ENCODE peak calls at places on chromosomes 6 and 20, in six cellular contexts. G is endothelial cell; I is activated CD4-positive, alpha-beta T cell treated with anti-CD3 and anti-CD28 coated beads, Interleukin-2, amount 50 U/mL, for 48 hours; O is stimulated activated CD8-positive, alpha-beta memory T cell treated with anti-CD3 and anti-CD28 coated beads, Interleukin-15, amount 100 ng/mL, for 4 hours; U is GM18507; Z is GM03348. M is an unnamed sample.

GRCh38 chr20:3940905-3941304 is 51.7 kb downstream of the PANK2 start:
- DNase-seq in G (no peak), I (no peak), O (no peak), U (no peak), Z (no peak), M (no peak)

GRCh38 chr6:167125405-167125804 is 2.5 kb downstream of the CCR6 start:
- DNase-seq in G (no peak), I (no peak), O (no peak), U (no peak), Z (no peak), M (no peak)

GRCh38 chr6:157615411-157615763 is 207.7 kb upstream of the SNX9 start:
- DNase-seq in G (no peak), I (no peak), O (no peak), U (no peak), Z (no peak), M (no peak)

GRCh38 chr6:140480852-140481251 is 1106.4 kb upstream of the CITED2 start:
- DNase-seq in G (no peak), I (no peak), O (no peak), U (no peak), Z (peak), M (no peak)

GRCh38 chr6:170512249-170512648 is 40.9 kb downstream of the PSMB1 start:
- DNase-seq in G (no peak), I (no peak), O (no peak), U (no peak), Z (no peak), M (no peak)

GRCh38 chr6:158286413-158286812 is 25.9 kb upstream of the TULP4 start:
- DNase-seq in G (no peak), I (no peak), O (no peak), U (no peak), Z (peak), M (no peak)

GRCh38 chr6:167056370-167056769 is 57.2 kb downstream of the CEP43 start:
- DNase-seq in G (no peak), I (no peak), O (no peak), U (peak), Z (no peak), M (no peak)

GRCh38 chr20:40682104-40683045 is 6.7 kb downstream of the MAFB start:
- DNase-seq in G (no peak), I (no peak), O (no peak), U (no peak), Z (peak), M (no peak)

GRCh38 chr6:137471951-137472350 is 22.2 kb downstream of the OLIG3 start:
- DNase-seq in G (no peak), I (no peak), O (no peak), U (no peak), Z (no peak), M (no peak)

GRCh38 chr6:96150431-96150830 is 134.7 kb downstream of the FUT9 start:
- DNase-seq in G (no peak), I (no peak), O (no peak), U (no peak), Z (no peak), M (no peak)

GRCh38 chr6:133447924-133448323 is 206.8 kb downstream of the EYA4 start:
- DNase-seq in G (no peak), I (no peak), O (no peak), U (no peak), Z (no peak), M (no peak)

GRCh38 chr20:2508631-2509467 is at the start of gene ZNF343:
- DNase-seq in G (peak), I (peak), O (peak), U (peak), Z (peak), M (peak)

GRCh38 chr20:48905322-48905647 is 16.2 kb upstream of the ARFGEF2 start:
- DNase-seq in G (no peak), I (no peak), O (no peak), U (no peak), Z (no peak), M (no peak)

GRCh38 chr6:4256969-4257368 is 121.6 kb upstream of the ECI2 start:
- DNase-seq in G (no peak), I (no peak), O (no peak), U (no peak), Z (peak), M (no peak)

GRCh38 chr6:42512498-42513042 is 51.3 kb upstream of the UBR2 start:
- DNase-seq in G (no peak), I (no peak), O (no peak), U (no peak), Z (no peak), M (no peak)

GRCh38 chr6:165661416-165662001 is 1.5 kb downstream of the PDE10A start:
- DNase-seq in G (peak), I (no peak), O (no peak), U (no peak), Z (peak), M (no peak)

GRCh38 chr6:72287801-72288200 is 334.1 kb upstream of the KCNQ5 start:
- DNase-seq in G (no peak), I (no peak), O (no peak), U (no peak), Z (no peak), M (no peak)

GRCh38 chr6:39301606-39302005 is 12.6 kb downstream of the KCNK17 start:
- DNase-seq in G (peak), I (no peak), O (no peak), U (no peak), Z (peak), M (no peak)

GRCh38 chr6:146741609-146742008 is 142.8 kb downstream of the ADGB start:
- DNase-seq in G (no peak), I (no peak), O (no peak), U (no peak), Z (no peak), M (no peak)

GRCh38 chr6:136011475-136011874 is 160.0 kb downstream of the PDE7B start:
- DNase-seq in G (no peak), I (no peak), O (no peak), U (no peak), Z (peak), M (no peak)

GRCh38 chr6:170178561-170179477 is 112.1 kb downstream of the DLL1 start:
- DNase-seq in G (no peak), I (no peak), O (no peak), U (no peak), Z (peak), M (no peak)

GRCh38 chr6:63882208-63882607 is 246.6 kb downstream of the PHF3 start:
- DNase-seq in G (no peak), I (no peak), O (no peak), U (no peak), Z (peak), M (no peak)

GRCh38 chr6:40350193-40350941 is 236.8 kb downstream of the LRFN2 start:
- DNase-seq in G (no peak), I (no peak), O (no peak), U (no peak), Z (peak), M (no peak)

GRCh38 chr20:24987873-24988835 is 4.4 kb downstream of the APMAP start:
- DNase-seq in G (no peak), I (no peak), O (no peak), U (no peak), Z (no peak), M (peak)

GRCh38 chr6:76697585-76697984 is 625.1 kb upstream of the IMPG1 start:
- DNase-seq in G (no peak), I (no peak), O (no peak), U (no peak), Z (no peak), M (no peak)

GRCh38 chr6:138824482-138825134 is 28.7 kb downstream of the ECT2L start:
- DNase-seq in G (no peak), I (peak), O (no peak), U (no peak), Z (no peak), M (no peak)

GRCh38 chr20:9488063-9488462 is 26.3 kb upstream of the LAMP5 start:
- DNase-seq in G (no peak), I (no peak), O (no peak), U (no peak), Z (no peak), M (no peak)

GRCh38 chr6:157075549-157076426 is 247.5 kb downstream of the TMEM242 start:
- DNase-seq in G (no peak), I (peak), O (no peak), U (no peak), Z (no peak), M (no peak)

GRCh38 chr6:74912234-74912633 is 293.6 kb downstream of the COL12A1 start:
- DNase-seq in G (no peak), I (no peak), O (no peak), U (no peak), Z (no peak), M (no peak)

GRCh38 chr6:169839493-169839892 is 88.1 kb downstream of the ERMARD start:
- DNase-seq in G (peak), I (no peak), O (no peak), U (no peak), Z (no peak), M (no peak)

GRCh38 chr6:53983301-53983700 is 127.9 kb upstream of the MLIP start:
- DNase-seq in G (no peak), I (no peak), O (no peak), U (no peak), Z (no peak), M (no peak)

GRCh38 chr20:10556519-10557083 is 117.2 kb downstream of the JAG1 start:
- DNase-seq in G (no peak), I (no peak), O (no peak), U (no peak), Z (no peak), M (no peak)

GRCh38 chr6:37222992-37223391 is 34.6 kb upstream of the TBC1D22B start:
- DNase-seq in G (no peak), I (no peak), O (no peak), U (no peak), Z (no peak), M (no peak)

GRCh38 chr6:137522399-137522798 is 28.2 kb upstream of the OLIG3 start:
- DNase-seq in G (no peak), I (no peak), O (no peak), U (no peak), Z (no peak), M (no peak)

GRCh38 chr20:63249891-63250290 is 4.4 kb downstream of the NKAIN4 start:
- DNase-seq in G (no peak), I (no peak), O (no peak), U (no peak), Z (no peak), M (no peak)

M was measured in activated CD8-positive, alpha-beta memory T cell treated with anti-CD3 and anti-CD28 coated beads, Interleukin-2, amount 50 U/mL, for 48 hours.